ENCODE peak calls at places on chromosomes 2 and 18, in six cellular contexts. W is NCI-H2081, J is occipital lobe, C is EL, T is iPS-NIHi11, M is pancreas. Q is an unnamed sample.

GRCh38 chr2:233234264-233234663 is 17.2 kb upstream of the ATG16L1 start:
- DNase-seq in C (no peak), W (no peak), M (no peak), J (no peak), T (no peak), Q (no peak)

GRCh38 chr2:96092580-96092877 is 23.8 kb downstream of the ADRA2B start:
- DNase-seq in J (no peak), W (no peak), T (peak; percentile 3), M (no peak), C (no peak), Q (no peak)

GRCh38 chr2:98854675-98855074 is 81.3 kb downstream of the CRACDL start:
- DNase-seq in W (no peak), C (no peak), J (no peak), M (no peak), T (no peak), Q (no peak)

GRCh38 chr2:97845133-97845532 is 131.8 kb downstream of the ZAP70 start:
- DNase-seq in C (no peak), J (no peak), W (no peak), M (no peak), T (no peak), Q (no peak)

GRCh38 chr18:74528913-74529312 is 5.4 kb upstream of the CNDP1 start:
- DNase-seq in J (no peak), C (no peak), T (no peak), W (no peak), M (no peak), Q (no peak)

GRCh38 chr2:157628532-157629415 is at the start of gene ACVR1C:
- DNase-seq in W (peak; percentile 84), T (peak; percentile 90), C (peak; percentile 64), M (peak; percentile 73), J (peak; percentile 50), Q (peak; percentile 47)

GRCh38 chr2:160918909-160919503 is 241.2 kb upstream of the TANK start:
- DNase-seq in M (peak; percentile 9), C (peak; percentile 50), T (peak; percentile 76), J (peak; percentile 1), W (peak; percentile 25), Q (no peak)

GRCh38 chr2:113281920-113282746 is 3.4 kb upstream of the PAX8 start:
- DNase-seq in J (no peak), T (no peak), C (peak; percentile 23), W (no peak), M (no peak), Q (peak; percentile 86)

GRCh38 chr2:233386382-233387041 is 32.2 kb downstream of the DGKD start:
- DNase-seq in C (peak; percentile 40), T (no peak), J (peak; percentile 15), W (no peak), M (no peak), Q (peak; percentile 54)